ENCODE peak calls at places on chromosome 13, in four cellular contexts. H is pancreas, O is tibial nerve, P is HFF-Myc. I is an unnamed sample.

GRCh38 chr13:106143930-106144709 is 391.3 kb downstream of the EFNB2 start:
- DNase-seq in H (peak; percentile 47), O (no peak), P (no peak), I (no peak)

GRCh38 chr13:47287291-47287751 is 390.5 kb upstream of the HTR2A start:
- DNase-seq in H (no peak), O (no peak), P (no peak), I (no peak)

GRCh38 chr13:100497394-100497793 is 91.2 kb downstream of the GGACT start:
- DNase-seq in H (no peak), O (no peak), P (no peak), I (no peak)

GRCh38 chr13:27965740-27966640 is 3.1 kb downstream of the CDX2 start:
- DNase-seq in H (peak; percentile 31), O (no peak), P (no peak), I (no peak)

GRCh38 chr13:19782049-19782726 is 557 bp downstream of the PSPC1 start:
- DNase-seq in H (peak; percentile 47), O (peak; percentile 36), P (no peak), I (peak; percentile 49)

GRCh38 chr13:71148391-71148790 is 718.6 kb downstream of the DACH1 start:
- DNase-seq in H (no peak), O (no peak), P (no peak), I (no peak)

GRCh38 chr13:99542788-99543406 is 41.6 kb downstream of the TM9SF2 start:
- DNase-seq in H (no peak), O (no peak), P (no peak), I (no peak)

GRCh38 chr13:40148103-40148502 is 492.6 kb downstream of the COG6 start:
- DNase-seq in H (no peak), O (no peak), P (no peak), I (no peak)

GRCh38 chr13:23433171-23434153 is at the start of gene SACS:
- DNase-seq in H (peak; percentile 23), O (no peak), P (no peak), I (no peak)

GRCh38 chr13:42275506-42275905 is 3.6 kb downstream of the AKAP11 start:
- DNase-seq in H (no peak), O (no peak), P (no peak), I (no peak)

GRCh38 chr13:107301724-107302374 is 733.9 kb upstream of the ARGLU1 start:
- DNase-seq in H (no peak), O (no peak), P (no peak), I (no peak)

DNA sequence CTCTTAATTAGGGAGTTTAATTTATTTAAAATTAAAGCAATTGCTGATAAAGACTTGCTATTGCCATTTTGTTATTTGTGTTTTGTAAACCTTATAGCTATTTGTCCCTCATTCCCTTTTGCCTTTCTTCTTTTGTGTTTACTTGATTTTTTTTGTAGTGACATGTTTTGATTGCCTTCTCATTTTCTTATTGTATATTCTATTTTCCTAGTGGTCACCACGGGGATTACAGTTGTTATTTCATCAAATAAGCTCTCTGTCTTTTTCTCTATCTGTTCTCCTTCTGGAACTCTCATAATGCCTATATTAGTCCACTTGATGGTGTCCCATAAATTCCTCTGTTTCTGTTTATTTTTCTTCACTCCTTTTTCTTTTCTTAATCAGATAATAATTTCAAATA is 64.4 kb upstream of the FRY start:
- DNase-seq in H (no peak), O (no peak), P (no peak), I (no peak)
- TF ChIP-seq CTCF in H (no peak), O (no peak), P (no peak), I (peak; percentile 75)

DNA sequence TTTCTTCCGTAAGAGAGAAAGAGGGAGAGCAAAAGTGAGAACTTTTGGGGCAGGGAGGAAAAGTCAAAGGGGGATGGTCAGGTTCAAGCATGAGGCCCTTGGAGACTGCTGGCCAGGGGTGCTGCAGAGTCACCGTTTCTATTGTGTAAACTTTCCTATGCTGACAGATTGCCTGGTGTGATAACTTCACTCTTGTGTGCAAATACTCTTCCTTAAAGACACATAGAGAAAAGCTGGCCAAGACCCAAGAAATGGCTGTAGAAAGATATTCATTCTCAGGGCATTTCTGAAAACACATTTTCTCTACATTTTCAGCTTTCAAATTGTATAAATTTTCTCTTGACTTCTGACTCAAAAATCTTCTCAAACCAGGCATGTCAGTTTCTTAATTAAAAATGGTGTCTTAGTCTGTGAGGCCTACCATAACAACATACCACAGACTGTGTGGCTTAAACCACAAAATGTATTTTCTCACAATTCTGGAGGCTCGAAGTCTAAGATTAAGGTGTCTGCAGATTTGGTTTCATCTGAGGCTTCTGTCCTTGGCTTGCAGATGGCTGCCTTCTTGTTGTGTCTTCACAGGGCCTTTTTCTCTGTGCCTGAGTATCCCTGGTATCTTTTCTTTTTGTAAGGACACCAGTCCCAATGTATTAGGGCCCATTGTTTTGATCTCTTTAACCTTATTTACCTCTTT is 304.5 kb downstream of the KCNRG start:
- DNase-seq in H (no peak), O (no peak), P (no peak), I (no peak)
- TF ChIP-seq CTCF in H (no peak), O (no peak), P (no peak), I (no peak)

GRCh38 chr13:62336507-62336906 is 920.9 kb upstream of the PCDH20 start:
- DNase-seq in H (no peak), O (no peak), P (no peak), I (no peak)
- TF ChIP-seq CTCF in H (no peak), O (no peak), P (no peak), I (no peak)

GRCh38 chr13:48783181-48783630 is 129.5 kb downstream of the CYSLTR2 start:
- DNase-seq in H (no peak), O (peak; percentile 76), P (peak; percentile 93), I (no peak)
- TF ChIP-seq CTCF in H (no peak), O (no peak), P (no peak), I (no peak)

DNA sequence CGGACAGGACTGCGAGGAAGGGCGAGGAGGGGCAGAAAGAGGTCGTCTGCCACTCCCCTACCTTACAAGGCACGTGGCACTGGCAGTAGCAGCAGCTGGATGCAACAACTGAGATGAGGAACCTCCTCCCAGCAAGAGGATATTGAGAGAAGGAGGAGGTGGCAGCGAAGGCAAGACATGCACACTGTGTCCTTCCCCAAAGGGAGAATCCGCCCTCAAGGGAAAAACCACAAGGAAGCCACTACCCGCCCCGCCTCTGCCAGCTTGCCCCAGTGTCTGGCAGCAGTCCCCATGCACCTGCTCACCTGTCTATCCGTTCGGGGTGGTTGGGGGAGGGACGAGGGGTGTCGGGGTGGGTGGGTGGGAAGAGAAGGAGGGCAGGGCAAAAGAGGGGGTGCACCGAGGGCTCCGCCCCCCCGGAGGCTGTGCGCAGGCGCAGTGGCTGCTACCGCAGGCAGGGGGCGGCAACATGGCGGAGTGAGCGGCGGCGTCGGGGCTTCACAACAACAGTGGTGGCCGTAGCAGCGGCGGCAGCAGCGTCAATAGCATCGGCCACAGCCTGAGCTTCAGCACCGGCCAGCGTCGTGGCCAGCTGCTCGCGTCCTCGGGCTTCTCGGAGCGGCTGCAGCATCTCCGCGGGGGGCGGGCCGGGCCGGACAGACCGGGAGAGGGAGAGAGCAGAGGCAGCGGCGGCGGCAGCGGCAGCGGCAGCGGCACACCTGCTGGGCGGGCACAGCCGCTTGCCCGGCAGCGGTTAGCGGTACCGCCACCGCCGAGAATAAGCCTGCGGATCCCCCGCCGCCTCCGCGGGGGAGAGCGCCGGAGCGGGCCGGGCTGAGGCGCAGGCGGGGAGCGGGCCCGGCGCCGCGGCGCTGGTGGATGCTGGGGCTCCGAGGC is at the start of gene NBEA:
- DNase-seq in H (peak; percentile 80), O (peak; percentile 44), P (peak; percentile 21), I (peak; percentile 75)
- TF ChIP-seq CTCF in H (peak; percentile 20), O (peak; percentile 68), P (peak; percentile 4), I (peak; percentile 38)

GRCh38 chr13:24606486-24607170 is 73.6 kb upstream of the ATP12A start:
- DNase-seq in H (no peak), O (no peak), P (no peak), I (no peak)

GRCh38 chr13:24610956-24611355 is 69.3 kb upstream of the ATP12A start:
- DNase-seq in H (no peak), O (no peak), P (no peak), I (no peak)

DNA sequence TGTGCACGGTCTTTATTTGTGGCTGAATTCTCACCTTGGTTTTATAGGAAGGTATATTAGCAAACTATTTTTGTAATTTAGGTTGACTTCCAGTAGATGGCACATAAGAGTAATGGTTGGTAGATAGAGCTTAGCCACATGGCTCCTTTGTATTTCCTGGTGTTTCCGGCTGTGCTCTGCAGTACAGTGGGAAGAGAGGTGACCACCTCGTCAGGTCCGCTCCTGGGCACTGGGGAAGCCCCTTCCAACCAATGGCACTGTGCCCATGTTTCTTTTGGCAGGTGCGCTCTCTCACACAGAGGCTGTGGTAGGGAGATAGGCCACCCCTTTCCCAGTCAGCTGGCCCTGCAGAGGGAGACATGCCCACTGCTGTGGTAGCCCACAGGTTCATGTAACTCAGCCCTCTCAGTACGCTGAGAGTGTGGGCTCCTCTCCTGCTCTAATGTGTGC is 74.3 kb upstream of the ATP12A start:
- DNase-seq in H (no peak), O (no peak), P (no peak), I (no peak)
- TF ChIP-seq CTCF in H (no peak), O (no peak), P (peak; percentile 11), I (no peak)

GRCh38 chr13:43546260-43546659 is 240.5 kb downstream of the ENOX1 start:
- DNase-seq in H (no peak), O (no peak), P (no peak), I (no peak)
- TF ChIP-seq CTCF in H (no peak), O (no peak), P (no peak), I (no peak)

I was measured in mesothelial cell of epicardium.